ENCODE peak calls at places on chromosomes 1 and 21, in eight cellular contexts. Z, H, O, I, Y, G, C and P are unnamed samples.

GRCh38 chr1:70090146-70090545 is 115.2 kb downstream of the LRRC40 start:
- DNase-seq in Z (no peak), H (no peak), O (no peak), I (no peak), Y (no peak), G (no peak), C (no peak), P (no peak)

GRCh38 chr1:85361106-85361505 is 84.7 kb upstream of the BCL10 start:
- DNase-seq in Z (no peak), H (no peak), O (peak; percentile 37), I (peak; percentile 71), Y (no peak), G (no peak), C (no peak), P (no peak)

GRCh38 chr1:26417111-26417510 is 6.5 kb downstream of the LIN28A start:
- DNase-seq in Z (peak; percentile 81), H (peak; percentile 84), O (peak; percentile 86), I (peak; percentile 61), Y (peak; percentile 77), G (peak; percentile 83), C (peak; percentile 58), P (peak; percentile 85)

GRCh38 chr1:17270891-17271765 is 22.2 kb downstream of the PADI3 start:
- DNase-seq in Z (no peak), H (no peak), O (no peak), I (no peak), Y (no peak), G (no peak), C (no peak), P (no peak)

GRCh38 chr1:16352842-16353535 is 709 bp upstream of the FBXO42 start:
- DNase-seq in Z (no peak), H (no peak), O (no peak), I (no peak), Y (no peak), G (no peak), C (no peak), P (no peak)

GRCh38 chr21:39531777-39532333 is 80.1 kb downstream of the SH3BGR start:
- DNase-seq in Z (no peak), H (no peak), O (no peak), I (peak; percentile 14), Y (no peak), G (no peak), C (no peak), P (no peak)

GRCh38 chr1:211133841-211134669 is at the start of gene KCNH1:
- DNase-seq in Z (peak; percentile 75), H (peak; percentile 87), O (peak; percentile 95), I (peak; percentile 61), Y (peak; percentile 65), G (peak; percentile 83), C (peak; percentile 85), P (peak; percentile 84)

GRCh38 chr1:48448932-48449331 is 23.1 kb downstream of the SPATA6 start:
- DNase-seq in Z (no peak), H (no peak), O (no peak), I (no peak), Y (no peak), G (no peak), C (no peak), P (no peak)

GRCh38 chr1:37323486-37324377 is 150.6 kb upstream of the ZC3H12A start:
- DNase-seq in Z (peak; percentile 7), H (no peak), O (peak; percentile 48), I (peak; percentile 3), Y (no peak), G (peak; percentile 72), C (no peak), P (no peak)

GRCh38 chr1:205950280-205950679 is 7.0 kb upstream of the SLC26A9 start:
- DNase-seq in Z (no peak), H (peak; percentile 92), O (peak; percentile 93), I (peak; percentile 27), Y (no peak), G (no peak), C (peak; percentile 68), P (no peak)

GRCh38 chr1:172359531-172359991 is 60.9 kb upstream of the C1orf105 start:
- DNase-seq in Z (no peak), H (no peak), O (no peak), I (peak; percentile 69), Y (no peak), G (no peak), C (no peak), P (no peak)

GRCh38 chr1:173050865-173051264 is at the start of gene TNFSF18:
- DNase-seq in Z (no peak), H (no peak), O (no peak), I (no peak), Y (no peak), G (no peak), C (no peak), P (no peak)

GRCh38 chr1:245874942-245875580 is 632.0 kb downstream of the SMYD3 start:
- DNase-seq in Z (no peak), H (no peak), O (peak; percentile 82), I (peak; percentile 100), Y (no peak), G (no peak), C (no peak), P (no peak)

GRCh38 chr1:116377564-116378529 is 4.8 kb downstream of the ATP1A1 start:
- DNase-seq in Z (no peak), H (peak; percentile 85), O (peak; percentile 66), I (peak; percentile 96), Y (peak; percentile 6), G (peak; percentile 46), C (peak; percentile 24), P (no peak)

GRCh38 chr1:22754106-22754768 is 43.6 kb downstream of the EPHB2 start:
- DNase-seq in Z (no peak), H (no peak), O (no peak), I (peak; percentile 50), Y (no peak), G (no peak), C (no peak), P (no peak)

GRCh38 chr1:29148656-29149491 is 25.2 kb upstream of the TMEM200B start:
- DNase-seq in Z (no peak), H (no peak), O (no peak), I (no peak), Y (no peak), G (no peak), C (no peak), P (no peak)

GRCh38 chr1:25430073-25430665 is 528 bp upstream of the MACO1 start:
- DNase-seq in Z (peak; percentile 78), H (peak; percentile 94), O (peak; percentile 96), I (no peak), Y (peak; percentile 78), G (peak; percentile 90), C (peak; percentile 87), P (peak; percentile 92)

GRCh38 chr1:20370628-20371200 is 80.0 kb downstream of the VWA5B1 start:
- DNase-seq in Z (no peak), H (no peak), O (no peak), I (no peak), Y (no peak), G (no peak), C (no peak), P (no peak)

GRCh38 chr1:200731654-200732332 is 6.9 kb upstream of the CAMSAP2 start:
- DNase-seq in Z (no peak), H (no peak), O (no peak), I (no peak), Y (no peak), G (no peak), C (no peak), P (no peak)

GRCh38 chr1:93749894-93750301 is 68.3 kb upstream of the BCAR3 start:
- DNase-seq in Z (no peak), H (no peak), O (no peak), I (peak; percentile 38), Y (no peak), G (peak; percentile 67), C (no peak), P (no peak)